ENCODE peak calls at places on chromosomes 3 and 15, in four cellular contexts. F is suprapubic skin; L is AG04450; H is CD8-positive, alpha-beta T cell. A is an unnamed sample.

GRCh38 chr15:49282366-49282765 is 112.3 kb downstream of the GALK2 start:
- DNase-seq in F (no peak), L (peak), H (no peak), A (no peak)

GRCh38 chr3:66723231-66723630 is 222.4 kb upstream of the LRIG1 start:
- DNase-seq in F (no peak), L (no peak), H (no peak), A (no peak)

GRCh38 chr3:111112913-111113312 is 41.3 kb downstream of the NECTIN3 start:
- DNase-seq in F (no peak), L (no peak), H (no peak), A (no peak)

GRCh38 chr3:7847021-7847420 is 654.6 kb upstream of the LMCD1 start:
- DNase-seq in F (no peak), L (no peak), H (no peak), A (no peak)

GRCh38 chr3:129281726-129282125 is 3.1 kb downstream of the HMCES start:
- DNase-seq in F (no peak), L (no peak), H (no peak), A (no peak)

GRCh38 chr3:152413244-152413643 is 144.5 kb downstream of the MBNL1 start:
- DNase-seq in F (no peak), L (no peak), H (no peak), A (no peak)

GRCh38 chr15:99467338-99467720 is 98.5 kb upstream of the MEF2A start:
- DNase-seq in F (no peak), L (no peak), H (no peak), A (no peak)

GRCh38 chr3:122364508-122364907 is 18.5 kb downstream of the MIX23 start:
- DNase-seq in F (no peak), L (no peak), H (no peak), A (no peak)

GRCh38 chr3:187639912-187640822 is 30.0 kb downstream of the SST start:
- DNase-seq in F (no peak), L (no peak), H (no peak), A (no peak)

GRCh38 chr15:76973362-76973743 is 21.6 kb upstream of the PSTPIP1 start:
- DNase-seq in F (no peak), L (no peak), H (peak), A (peak)

GRCh38 chr3:54999801-55000200 is 71.9 kb upstream of the LRTM1 start:
- DNase-seq in F (no peak), L (no peak), H (no peak), A (no peak)

GRCh38 chr3:24096271-24096670 is 151.2 kb downstream of the NR1D2 start:
- DNase-seq in F (no peak), L (no peak), H (no peak), A (no peak)

GRCh38 chr3:39463269-39463668 is 4.2 kb upstream of the MOBP start:
- DNase-seq in F (no peak), L (no peak), H (no peak), A (no peak)

GRCh38 chr3:99846472-99846871 is 28.8 kb downstream of the CMSS1 start:
- DNase-seq in F (no peak), L (no peak), H (no peak), A (no peak)

GRCh38 chr3:57793737-57794187 is 37.7 kb downstream of the SLMAP start:
- DNase-seq in F (no peak), L (no peak), H (no peak), A (no peak)

GRCh38 chr3:187025656-187026320 is 95.5 kb downstream of the ST6GAL1 start:
- DNase-seq in F (no peak), L (no peak), H (peak), A (no peak)

GRCh38 chr15:96553006-96553405 is 222.5 kb downstream of the NR2F2 start:
- DNase-seq in F (no peak), L (no peak), H (no peak), A (no peak)

GRCh38 chr15:81813215-81813614 is 232.6 kb downstream of the MEX3B start:
- DNase-seq in F (no peak), L (no peak), H (no peak), A (no peak)
- TF ChIP-seq CTCF in F (no peak), L (peak), H (no peak), A (no peak)

GRCh38 chr3:46968783-46969428 is 7.6 kb downstream of the CCDC12 start:
- DNase-seq in F (no peak), L (no peak), H (no peak), A (no peak)

GRCh38 chr3:46965151-46965550 is 11.4 kb downstream of the CCDC12 start:
- DNase-seq in F (no peak), L (no peak), H (no peak), A (no peak)

GRCh38 chr3:46962990-46963389 is 13.6 kb downstream of the CCDC12 start:
- DNase-seq in F (no peak), L (no peak), H (no peak), A (no peak)

GRCh38 chr3:46970391-46971091 is 6.0 kb downstream of the CCDC12 start:
- DNase-seq in F (peak), L (no peak), H (no peak), A (no peak)

GRCh38 chr3:46966811-46967210 is 9.7 kb downstream of the CCDC12 start:
- DNase-seq in F (no peak), L (no peak), H (no peak), A (no peak)
- TF ChIP-seq CTCF in F (no peak), L (no peak), H (no peak), A (no peak)

DNA sequence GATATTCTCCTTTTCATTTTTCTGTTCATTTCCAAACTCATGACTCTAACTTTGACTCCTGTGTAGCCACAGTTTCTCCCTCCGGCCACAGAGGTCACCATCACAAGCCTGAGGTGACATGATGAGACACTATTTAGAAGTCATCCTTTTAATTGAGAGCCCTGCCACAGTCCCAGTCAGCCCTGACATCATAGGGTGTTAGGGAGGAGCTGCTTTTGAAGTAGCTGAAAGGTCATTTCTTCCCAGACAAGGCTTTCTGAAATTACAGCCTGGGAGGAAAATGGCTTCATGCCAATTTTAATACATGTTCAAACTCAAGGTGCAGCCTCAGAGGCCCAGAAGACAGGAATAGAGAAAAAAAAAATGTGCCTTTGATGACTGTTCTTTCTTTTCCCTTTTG is 532.8 kb upstream of the TGFBR2 start:
- DNase-seq in F (no peak), L (no peak), H (no peak), A (no peak)
- TF ChIP-seq CTCF in F (no peak), L (no peak), H (no peak), A (no peak)

GRCh38 chr3:179563298-179563934 is 690 bp downstream of the ACTL6A start:
- DNase-seq in F (peak), L (no peak), H (peak), A (peak)
- TF ChIP-seq CTCF in F (peak), L (peak), H (peak), A (no peak)

GRCh38 chr3:178711753-178712152 is 175.5 kb downstream of the KCNMB2 start:
- DNase-seq in F (no peak), L (no peak), H (no peak), A (no peak)
- TF ChIP-seq CTCF in F (no peak), L (no peak), H (no peak), A (no peak)

DNA sequence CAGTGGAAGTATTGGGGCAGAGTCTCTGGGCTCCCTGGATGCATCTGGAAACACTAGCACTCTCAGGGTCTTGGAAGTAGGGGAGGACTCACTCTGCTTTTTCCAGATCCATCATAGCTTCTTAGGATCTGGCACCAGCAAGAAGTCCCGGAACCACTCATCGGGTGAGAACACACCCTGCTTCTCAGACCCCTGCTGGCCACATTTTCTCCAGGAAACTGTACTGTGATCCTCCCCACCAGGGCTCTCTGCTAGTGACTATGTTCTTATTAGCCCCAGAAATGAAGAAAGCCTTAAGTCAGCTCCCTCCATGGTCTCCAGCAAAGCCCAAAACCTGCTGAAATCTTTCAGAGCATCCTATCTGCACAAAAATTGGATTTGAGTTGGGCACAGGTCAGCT is 197.3 kb upstream of the GADL1 start:
- DNase-seq in F (no peak), L (no peak), H (no peak), A (no peak)
- TF ChIP-seq CTCF in F (no peak), L (peak), H (no peak), A (no peak)

GRCh38 chr3:138412821-138413531 is 21.4 kb upstream of the ESYT3 start:
- DNase-seq in F (no peak), L (no peak), H (no peak), A (no peak)
- TF ChIP-seq CTCF in F (no peak), L (no peak), H (no peak), A (no peak)

GRCh38 chr3:134820994-134821393 is 25.9 kb downstream of the EPHB1 start:
- DNase-seq in F (no peak), L (no peak), H (no peak), A (no peak)

GRCh38 chr3:134829716-134830115 is 34.7 kb downstream of the EPHB1 start:
- DNase-seq in F (no peak), L (no peak), H (no peak), A (no peak)

GRCh38 chr3:134827213-134827612 is 32.2 kb downstream of the EPHB1 start:
- DNase-seq in F (no peak), L (no peak), H (no peak), A (no peak)

GRCh38 chr3:134822065-134822464 is 27.0 kb downstream of the EPHB1 start:
- DNase-seq in F (no peak), L (no peak), H (no peak), A (no peak)

DNA sequence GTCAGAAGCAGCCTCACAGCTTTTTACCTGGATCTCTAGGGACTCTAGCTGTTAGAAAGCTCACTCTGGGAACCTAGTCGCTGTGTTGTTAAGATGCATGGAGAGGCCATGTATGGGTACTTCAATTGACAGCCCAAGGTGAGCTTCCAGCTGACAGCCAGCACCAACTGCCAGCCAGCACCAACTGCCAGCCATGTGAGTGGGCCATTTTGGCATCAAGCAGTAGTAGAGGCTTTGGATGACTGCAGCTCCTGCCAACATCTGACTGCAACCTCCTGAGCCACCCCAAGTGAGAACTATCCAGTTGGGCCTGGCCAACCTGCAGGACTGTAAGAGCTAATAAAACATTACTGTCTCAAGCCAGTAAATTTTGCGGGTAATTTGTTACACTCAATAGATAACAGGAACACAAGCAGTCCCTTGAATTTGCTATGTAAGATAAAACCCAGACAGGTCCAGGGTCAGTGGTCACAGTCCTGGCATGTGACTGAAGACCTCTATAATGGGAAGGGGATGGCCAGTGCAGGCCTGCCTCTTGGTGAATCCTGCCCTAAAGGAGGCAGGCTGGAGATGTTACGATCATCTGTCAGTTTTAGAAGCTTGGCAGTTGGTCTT is 29.7 kb downstream of the EPHB1 start:
- DNase-seq in F (no peak), L (no peak), H (no peak), A (no peak)
- TF ChIP-seq CTCF in F (no peak), L (no peak), H (no peak), A (no peak)

GRCh38 chr3:157351981-157352380 is 84.7 kb upstream of the PTX3 start:
- DNase-seq in F (no peak), L (no peak), H (no peak), A (no peak)
- TF ChIP-seq CTCF in F (no peak), L (peak), H (no peak), A (no peak)